ENCODE peak calls at places on chromosomes 16 and 17, in ten cellular contexts. Y is stomach, U is OCI-LY7, D is tibial artery, J is Caco-2, X is tibial nerve, R is DND-41, N is thyroid gland, E is brain microvascular endothelial cell, Q is astrocyte. I is an unnamed sample. For H3K36me3, the result is how much of the 10 kb centered on the place peaks cover.

GRCh38 chr17:5286846-5287245 is 4.8 kb downstream of the RABEP1 start:
- DNase-seq in U (no peak), X (no peak), Y (no peak), Q (no peak), J (peak), R (no peak), E (no peak), D (no peak), N (no peak), I (no peak)

GRCh38 chr17:1617620-1618174 is 10.9 kb downstream of the SLC43A2 start:
- DNase-seq in U (no peak), N (no peak), Q (peak), R (no peak), J (no peak), Y (peak), X (peak), D (no peak), E (peak), I (no peak)

GRCh38 chr17:45287526-45288264 is 25.8 kb upstream of the SPATA32 start:
- DNase-seq in Y (no peak), J (no peak), U (no peak), X (no peak), D (no peak), R (no peak), N (peak), E (no peak), Q (no peak), I (no peak)

GRCh38 chr16:19179890-19180490 is 11.9 kb downstream of the SYT17 start:
- DNase-seq in D (peak), E (peak), Q (no peak), Y (peak), J (peak), R (peak), N (peak), X (peak), U (peak), I (no peak)

GRCh38 chr17:67542219-67543114 is 165.4 kb downstream of the PITPNC1 start:
- DNase-seq in E (no peak), D (no peak), X (no peak), Q (no peak), N (no peak), U (no peak), Y (no peak), R (no peak), J (no peak), I (no peak)

GRCh38 chr17:7888184-7888920 is at the start of gene CHD3:
- DNase-seq in Q (no peak), N (peak), E (peak), X (no peak), J (peak), U (no peak), D (no peak), R (no peak), Y (peak), I (no peak)

GRCh38 chr16:68356249-68356918 is 45.6 kb downstream of the PRMT7 start:
- DNase-seq in R (peak), Y (no peak), N (no peak), E (no peak), X (no peak), D (no peak), U (peak), Q (no peak), J (no peak), I (no peak)

GRCh38 chr17:32912218-32912897 is 15.6 kb upstream of the TMEM98 start:
- DNase-seq in E (peak), D (peak), Q (peak), J (peak), N (peak), U (no peak), R (no peak), Y (peak), X (peak), I (peak)

GRCh38 chr17:74392848-74393247 is 25.5 kb downstream of the GPR142 start:
- DNase-seq in Q (no peak), D (no peak), J (no peak), U (peak), X (no peak), R (no peak), E (no peak), Y (no peak), N (no peak), I (no peak)

GRCh38 chr17:2195729-2196128 is 107.9 kb downstream of the SMG6 start:
- DNase-seq in N (peak), Q (peak), R (no peak), Y (no peak), J (no peak), X (no peak), E (peak), U (no peak), D (no peak), I (no peak)

GRCh38 chr17:51662204-51663056 is 402.1 kb downstream of the UTP18 start:
- DNase-seq in E (no peak), X (no peak), N (no peak), J (no peak), Y (no peak), D (no peak), R (no peak), U (no peak), Q (no peak), I (no peak)

GRCh38 chr16:4800290-4801041 is 2.0 kb downstream of the ROGDI start:
- DNase-seq in N (peak), Y (peak), U (no peak), J (no peak), R (no peak), E (no peak), D (no peak), X (no peak), Q (no peak), I (no peak)

GRCh38 chr16:89801800-89802199 is 14.6 kb downstream of the FANCA start:
- DNase-seq in N (no peak), R (no peak), E (peak), Q (no peak), D (no peak), J (no peak), Y (no peak), X (no peak), U (no peak), I (no peak)

GRCh38 chr16:77946834-77947233 is 75.5 kb upstream of the CLEC3A start:
- DNase-seq in N (no peak), E (no peak), D (no peak), J (peak), X (no peak), U (no peak), Y (no peak), Q (peak), R (no peak), I (no peak)

GRCh38 chr17:66397486-66397885 is 95.1 kb downstream of the PRKCA start:
- DNase-seq in X (no peak), Q (no peak), R (no peak), D (no peak), N (no peak), J (no peak), E (no peak), U (no peak), Y (no peak), I (no peak)

GRCh38 chr17:63436523-63437110 is 9.5 kb downstream of the CYB561 start:
- DNase-seq in Q (no peak), R (no peak), J (no peak), X (no peak), E (no peak), N (no peak), U (no peak), D (no peak), Y (peak), I (no peak)
- TF ChIP-seq CTCF in Q (no peak), R (peak), J (no peak), X (no peak), E (peak), N (no peak), U (peak), D (no peak), Y (no peak), I (no peak)

GRCh38 chr16:83903739-83904138 is 4.8 kb downstream of the MLYCD start:
- DNase-seq in U (no peak), X (peak), E (no peak), N (no peak), Y (no peak), R (no peak), J (no peak), Q (peak), D (no peak), I (no peak)

GRCh38 chr16:83906690-83907089 is 7.8 kb downstream of the MLYCD start:
- DNase-seq in D (no peak), X (no peak), E (no peak), J (no peak), Q (peak), Y (no peak), U (no peak), R (no peak), N (no peak), I (no peak)

GRCh38 chr16:83907926-83908325 is 9.0 kb downstream of the MLYCD start:
- DNase-seq in X (no peak), J (no peak), R (no peak), Q (no peak), U (no peak), N (no peak), D (no peak), Y (no peak), E (no peak), I (no peak)

GRCh38 chr16:83908798-83909197 is 9.9 kb downstream of the MLYCD start:
- DNase-seq in D (no peak), E (no peak), Y (no peak), Q (no peak), R (no peak), J (no peak), U (no peak), N (no peak), X (no peak), I (no peak)

GRCh38 chr16:83907111-83907510 is 8.2 kb downstream of the MLYCD start:
- DNase-seq in D (no peak), X (no peak), N (no peak), J (no peak), Y (no peak), Q (no peak), U (no peak), R (no peak), E (no peak), I (no peak)
- H3K36me3 ChIP-seq in D (half or more), X (half or more), N (under half), J (under half), Y (half or more), Q (under half), U (under half), R (under half), E (under half), I (under half)

GRCh38 chr17:82794781-82795505 is 43.1 kb downstream of the TBCD start:
- DNase-seq in D (no peak), X (no peak), E (peak), U (no peak), Y (no peak), R (no peak), Q (no peak), J (no peak), N (no peak), I (no peak)
- TF ChIP-seq CTCF in D (no peak), X (no peak), E (no peak), U (no peak), Y (no peak), R (no peak), Q (no peak), J (no peak), N (no peak), I (no peak)

DNA sequence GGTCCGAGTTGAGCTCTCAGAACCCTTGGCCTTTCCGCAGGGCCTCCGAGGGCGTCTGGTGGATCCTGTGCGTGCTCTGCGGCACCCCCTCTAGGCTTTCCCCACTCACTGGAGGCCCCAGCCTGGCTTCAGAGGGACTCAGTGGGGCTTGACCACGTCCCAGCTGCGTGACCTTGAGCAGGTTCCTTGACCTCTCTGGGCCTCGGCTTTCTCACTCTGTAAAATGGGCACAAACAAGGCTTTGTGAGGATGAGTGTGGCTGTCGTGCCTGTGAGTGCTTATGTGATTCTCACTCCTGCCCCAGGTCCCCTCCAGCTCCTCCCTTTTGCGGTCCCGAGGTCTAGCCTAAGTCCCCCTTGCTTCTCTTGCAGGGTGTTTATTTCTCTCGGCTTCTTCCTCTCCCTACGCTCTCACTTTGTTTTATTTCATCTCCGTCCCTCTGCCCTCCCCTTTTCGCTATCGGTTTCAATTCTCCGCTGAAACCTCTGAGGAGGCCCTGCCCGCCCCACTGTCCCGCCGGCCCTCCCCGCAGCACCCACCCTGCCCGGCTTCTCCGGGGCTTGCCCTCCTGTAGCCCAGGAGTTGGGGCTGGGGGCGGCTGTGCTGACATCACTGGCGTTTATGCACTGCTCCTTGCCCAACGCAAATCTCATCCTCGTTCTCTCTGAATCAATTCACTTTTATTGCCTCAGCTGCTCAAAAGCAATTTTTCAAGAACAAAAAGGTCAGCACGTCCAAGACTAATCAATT is 82.3 kb upstream of the CBX4 start:
- DNase-seq in E (no peak), J (no peak), N (no peak), R (no peak), U (no peak), X (no peak), Y (no peak), Q (no peak), D (no peak), I (no peak)
- H3K36me3 ChIP-seq in E (under half), J (under half), N (under half), R (under half), U (under half), X (under half), Y (under half), Q (under half), D (under half), I (under half)

GRCh38 chr16:3123986-3124886 is 10.6 kb upstream of the ZNF213 start:
- DNase-seq in X (peak), U (peak), E (peak), J (peak), N (peak), Q (peak), D (peak), Y (peak), R (peak), I (peak)
- TF ChIP-seq CTCF in X (no peak), U (peak), E (peak), J (peak), N (no peak), Q (no peak), D (no peak), Y (peak), R (peak), I (peak)

I was measured in BJ.